ENCODE peak calls at places on chromosome 7, in seven cellular contexts. Q is GM20000, M is fibroblast of pulmonary artery, Y is nephron progenitor cell, E is GM12865, W is tibial artery, T is WTC11. S is an unnamed sample.

GRCh38 chr7:137020351-137020750 is 151.9 kb downstream of the CHRM2 start:
- DNase-seq in W (no peak), M (no peak), T (no peak), Y (no peak), E (no peak), Q (no peak), S (no peak)

GRCh38 chr7:152367170-152367569 is 68.6 kb downstream of the KMT2C start:
- DNase-seq in E (no peak), W (no peak), M (no peak), Y (no peak), Q (no peak), T (no peak), S (no peak)

GRCh38 chr7:140214075-140214684 is 37.4 kb upstream of the KDM7A start:
- DNase-seq in Y (no peak), T (no peak), Q (no peak), M (peak; percentile 40), W (no peak), E (peak; percentile 79), S (no peak)

GRCh38 chr7:129748710-129749109 is 137.2 kb downstream of the NRF1 start:
- DNase-seq in Q (no peak), T (no peak), E (no peak), W (no peak), M (peak; percentile 27), Y (no peak), S (no peak)

GRCh38 chr7:131787101-131787500 is 230.7 kb upstream of the PODXL start:
- DNase-seq in Q (no peak), Y (no peak), W (no peak), T (no peak), E (no peak), M (no peak), S (no peak)

GRCh38 chr7:84535584-84536255 is 341.1 kb upstream of the SEMA3A start:
- DNase-seq in Q (no peak), T (no peak), M (no peak), E (no peak), W (no peak), Y (no peak), S (no peak)

GRCh38 chr7:114988755-114989154 is 66.9 kb downstream of the MDFIC start:
- DNase-seq in Q (no peak), W (no peak), T (no peak), Y (no peak), E (no peak), M (peak; percentile 69), S (peak; percentile 37)

GRCh38 chr7:99752354-99752753 is 17.4 kb upstream of the CYP3A7 start:
- DNase-seq in M (no peak), Y (no peak), T (no peak), Q (no peak), E (no peak), W (no peak), S (no peak)

GRCh38 chr7:105304040-105304895 is 84.5 kb downstream of the SRPK2 start:
- DNase-seq in M (peak; percentile 61), Q (no peak), E (peak; percentile 77), W (no peak), T (no peak), Y (no peak), S (peak; percentile 3)

GRCh38 chr7:24388212-24388611 is 104.2 kb downstream of the NPY start:
- DNase-seq in Q (no peak), Y (no peak), E (no peak), T (no peak), W (no peak), M (no peak), S (no peak)

GRCh38 chr7:405489-406211 is 114.0 kb downstream of the PDGFA start:
- DNase-seq in T (no peak), Q (no peak), W (peak; percentile 54), E (no peak), Y (peak; percentile 53), M (no peak), S (no peak)

GRCh38 chr7:27181176-27181520 is 3.9 kb downstream of the HOXA11 start:
- DNase-seq in Q (no peak), E (no peak), T (no peak), Y (peak; percentile 3), M (no peak), W (peak; percentile 61), S (no peak)

GRCh38 chr7:143117395-143117794 is 14.5 kb upstream of the PIP start:
- DNase-seq in W (no peak), E (no peak), M (no peak), T (no peak), Q (no peak), Y (no peak), S (no peak)

GRCh38 chr7:2897023-2897422 is 52.9 kb upstream of the GNA12 start:
- DNase-seq in W (no peak), E (no peak), M (no peak), Y (no peak), T (peak; percentile 50), Q (no peak), S (no peak)
- TF ChIP-seq CTCF in W (no peak), E (no peak), M (no peak), Y (no peak), T (peak; percentile 29), Q (no peak), S (no peak)

DNA sequence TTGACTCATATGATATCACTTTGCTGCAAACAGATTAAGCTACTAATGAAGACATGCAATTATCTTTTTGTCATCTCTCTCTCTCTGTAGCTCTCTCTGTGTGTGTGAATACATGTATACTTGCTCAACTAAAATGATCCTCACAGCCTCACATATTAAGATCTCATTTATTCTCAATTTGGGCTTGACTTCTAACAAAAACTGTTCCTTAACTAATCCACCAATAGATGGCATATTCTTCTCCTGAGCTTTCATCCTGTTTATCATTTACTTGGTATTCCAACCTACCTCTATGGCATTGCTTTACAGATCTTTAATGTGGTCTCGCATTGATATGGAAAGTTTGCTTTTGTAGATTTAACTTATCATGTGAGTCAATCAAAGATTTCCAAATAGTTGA is 540.4 kb downstream of the CNTNAP2 start:
- DNase-seq in M (no peak), E (no peak), Y (no peak), W (no peak), T (no peak), Q (no peak), S (no peak)
- TF ChIP-seq CTCF in M (peak; percentile 2), E (no peak), Y (no peak), W (no peak), T (no peak), Q (no peak), S (no peak)

GRCh38 chr7:36289833-36290661 is 99.6 kb upstream of the ANLN start:
- DNase-seq in M (no peak), E (no peak), T (no peak), Q (no peak), W (no peak), Y (no peak), S (peak; percentile 93)
- TF ChIP-seq CTCF in M (no peak), E (no peak), T (no peak), Q (no peak), W (no peak), Y (no peak), S (no peak)

DNA sequence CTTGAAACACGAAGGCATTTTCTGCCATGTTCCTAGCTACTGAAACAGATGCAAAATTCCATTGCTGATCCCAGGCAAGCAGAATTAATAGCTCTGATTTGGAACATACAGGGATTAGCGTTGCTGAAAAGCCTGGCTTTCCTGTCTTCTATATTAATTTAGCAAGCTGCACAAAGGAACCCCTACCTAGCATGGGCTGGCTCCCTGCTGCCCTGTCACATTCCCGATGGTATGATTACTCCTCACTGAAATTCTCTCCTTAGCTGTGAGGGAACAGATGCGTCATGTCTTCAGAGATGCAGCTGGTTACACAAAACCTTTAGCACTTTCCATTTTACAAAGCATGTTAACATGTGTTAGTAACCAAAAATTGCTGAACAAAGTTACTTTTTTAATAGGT is 878.9 kb downstream of the TYW1 start:
- DNase-seq in T (no peak), W (no peak), M (no peak), E (no peak), Q (no peak), Y (no peak), S (no peak)
- TF ChIP-seq CTCF in T (no peak), W (no peak), M (no peak), E (no peak), Q (no peak), Y (no peak), S (no peak)

GRCh38 chr7:67716729-67717128 is 720.1 kb downstream of the TYW1 start:
- DNase-seq in M (no peak), E (no peak), W (no peak), Q (no peak), Y (no peak), T (no peak), S (no peak)
- TF ChIP-seq CTCF in M (no peak), E (no peak), W (no peak), Q (no peak), Y (no peak), T (no peak), S (no peak)

GRCh38 chr7:155807805-155808550 is 4.3 kb downstream of the SHH start:
- DNase-seq in W (no peak), M (no peak), Q (no peak), E (no peak), T (no peak), Y (no peak), S (no peak)

GRCh38 chr7:155807013-155807804 is 5.1 kb downstream of the SHH start:
- DNase-seq in Q (no peak), T (no peak), E (no peak), M (no peak), W (no peak), Y (no peak), S (no peak)

GRCh38 chr7:155805826-155806095 is 6.5 kb downstream of the SHH start:
- DNase-seq in T (no peak), W (no peak), Q (no peak), M (no peak), Y (no peak), E (no peak), S (no peak)

GRCh38 chr7:155804897-155805825 is 7.1 kb downstream of the SHH start:
- DNase-seq in W (no peak), Q (peak; percentile 90), Y (peak; percentile 93), E (peak; percentile 38), M (peak; percentile 78), T (peak; percentile 85), S (no peak)

GRCh38 chr7:155806096-155806871 is 6.0 kb downstream of the SHH start:
- DNase-seq in M (no peak), E (no peak), W (no peak), T (no peak), Y (no peak), Q (no peak), S (no peak)
- TF ChIP-seq CTCF in M (no peak), E (no peak), W (no peak), T (no peak), Y (no peak), Q (no peak), S (no peak)

DNA sequence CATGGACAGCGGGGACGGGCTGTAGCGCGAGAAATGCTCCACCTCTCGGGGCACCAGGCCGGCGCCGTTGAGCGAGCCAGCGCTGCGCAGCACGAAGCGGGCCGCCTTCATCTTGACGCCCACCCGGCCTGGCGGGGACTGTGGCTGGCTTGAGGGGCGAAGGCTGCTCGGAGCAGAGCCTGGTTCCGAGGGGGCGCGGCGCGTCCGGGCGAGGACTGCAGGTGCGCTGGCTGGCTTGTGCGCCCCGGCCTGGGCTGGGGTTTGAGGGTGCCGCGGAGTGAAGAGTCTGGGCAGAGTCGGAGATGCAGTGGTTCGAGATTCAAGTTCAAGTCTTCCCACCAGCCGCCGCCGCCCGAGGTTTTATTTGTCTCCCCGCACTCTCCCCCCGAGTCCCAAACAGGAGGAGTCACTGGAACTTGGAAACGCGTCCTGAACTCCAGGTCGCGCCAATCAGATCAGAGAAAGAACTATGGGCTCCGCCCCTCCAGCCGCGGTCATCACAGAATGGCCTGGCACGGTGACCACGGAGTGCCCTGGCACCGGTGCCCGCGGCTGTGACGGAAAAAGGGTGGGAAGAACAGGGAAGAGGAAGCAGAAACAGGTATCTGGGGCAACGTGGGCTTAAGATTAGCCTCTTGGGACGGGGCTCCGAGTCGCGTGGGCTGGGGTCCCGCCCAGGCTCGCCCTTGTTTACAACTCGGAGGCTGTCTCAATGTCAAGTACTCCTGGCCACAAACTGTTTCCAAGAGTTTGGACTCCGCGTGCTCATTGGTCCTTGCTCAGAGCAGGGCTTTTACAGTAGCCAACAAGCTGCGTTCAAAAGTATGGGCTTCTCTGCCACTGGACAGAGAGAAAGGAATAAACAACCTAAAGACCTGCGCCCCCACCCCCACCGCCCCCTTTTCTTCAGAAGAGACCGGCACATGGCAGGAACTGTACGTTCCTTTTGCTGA is at the start of gene PDK4:
- DNase-seq in M (peak; percentile 89), T (peak; percentile 67), E (no peak), Q (no peak), Y (peak; percentile 70), W (peak; percentile 98), S (peak; percentile 78)
- TF ChIP-seq CTCF in M (no peak), T (no peak), E (no peak), Q (no peak), Y (no peak), W (no peak), S (no peak)

S was measured in Calu3.